ENCODE peak calls at places on chromosome 14, in eight cellular contexts. One of them, this sample, is unnamed.

GRCh38 chr14:104900639-104901512 is 23.8 kb upstream of the PLD4 start:
- DNase-seq in NCI-H524: no peak
- DNase-seq in progenitor cell of endocrine pancreas: no peak
- DNase-seq in non-pigmented ciliary epithelial cell: no peak
- DNase-seq in body of pancreas: no peak
- DNase-seq in Panc1: no peak
- DNase-seq in LoVo: no peak
- DNase-seq in NCI-H510A treated with DMSO at 0.1 percent for 48 hours: no peak
- DNase-seq in this sample: no peak

GRCh38 chr14:22807432-22808087 is 7.7 kb downstream of the SLC7A7 start:
- DNase-seq in NCI-H524: no peak
- DNase-seq in progenitor cell of endocrine pancreas: no peak
- DNase-seq in non-pigmented ciliary epithelial cell: no peak
- DNase-seq in body of pancreas: no peak
- DNase-seq in Panc1: no peak
- DNase-seq in LoVo: peak; percentile 77
- DNase-seq in NCI-H510A treated with DMSO at 0.1 percent for 48 hours: no peak
- DNase-seq in this sample: no peak

GRCh38 chr14:69559581-69560011 is 15.1 kb downstream of the CCDC177 start:
- DNase-seq in NCI-H524: peak; percentile 95
- DNase-seq in progenitor cell of endocrine pancreas: no peak
- DNase-seq in non-pigmented ciliary epithelial cell: no peak
- DNase-seq in body of pancreas: no peak
- DNase-seq in Panc1: no peak
- DNase-seq in LoVo: no peak
- DNase-seq in NCI-H510A treated with DMSO at 0.1 percent for 48 hours: no peak
- DNase-seq in this sample: no peak

GRCh38 chr14:83870556-83870955 is 1659.4 kb upstream of the FLRT2 start:
- DNase-seq in NCI-H524: no peak
- DNase-seq in progenitor cell of endocrine pancreas: no peak
- DNase-seq in non-pigmented ciliary epithelial cell: no peak
- DNase-seq in body of pancreas: no peak
- DNase-seq in Panc1: no peak
- DNase-seq in LoVo: no peak
- DNase-seq in NCI-H510A treated with DMSO at 0.1 percent for 48 hours: no peak
- DNase-seq in this sample: no peak

GRCh38 chr14:51095854-51096823 is 1.2 kb upstream of the TRIM9 start:
- DNase-seq in NCI-H524: peak; percentile 79
- DNase-seq in progenitor cell of endocrine pancreas: no peak
- DNase-seq in non-pigmented ciliary epithelial cell: no peak
- DNase-seq in body of pancreas: peak; percentile 13
- DNase-seq in Panc1: no peak
- DNase-seq in LoVo: no peak
- DNase-seq in NCI-H510A treated with DMSO at 0.1 percent for 48 hours: peak; percentile 28
- DNase-seq in this sample: peak; percentile 33

GRCh38 chr14:65038966-65039365 is 52.3 kb downstream of the FNTB start:
- DNase-seq in NCI-H524: no peak
- DNase-seq in progenitor cell of endocrine pancreas: no peak
- DNase-seq in non-pigmented ciliary epithelial cell: no peak
- DNase-seq in body of pancreas: no peak
- DNase-seq in Panc1: no peak
- DNase-seq in LoVo: no peak
- DNase-seq in NCI-H510A treated with DMSO at 0.1 percent for 48 hours: no peak
- DNase-seq in this sample: no peak

GRCh38 chr14:103584326-103584915 is 21.7 kb downstream of the COA8 start:
- DNase-seq in NCI-H524: no peak
- DNase-seq in progenitor cell of endocrine pancreas: no peak
- DNase-seq in non-pigmented ciliary epithelial cell: no peak
- DNase-seq in body of pancreas: no peak
- DNase-seq in Panc1: no peak
- DNase-seq in LoVo: no peak
- DNase-seq in NCI-H510A treated with DMSO at 0.1 percent for 48 hours: no peak
- DNase-seq in this sample: no peak

GRCh38 chr14:24576178-24576577 is at the start of gene CTSG:
- DNase-seq in NCI-H524: no peak
- DNase-seq in progenitor cell of endocrine pancreas: no peak
- DNase-seq in non-pigmented ciliary epithelial cell: no peak
- DNase-seq in body of pancreas: no peak
- DNase-seq in Panc1: no peak
- DNase-seq in LoVo: no peak
- DNase-seq in NCI-H510A treated with DMSO at 0.1 percent for 48 hours: no peak
- DNase-seq in this sample: no peak

GRCh38 chr14:26709019-26709418 is 111.2 kb upstream of the NOVA1 start:
- DNase-seq in NCI-H524: no peak
- DNase-seq in progenitor cell of endocrine pancreas: no peak
- DNase-seq in non-pigmented ciliary epithelial cell: peak; percentile 11
- DNase-seq in body of pancreas: no peak
- DNase-seq in Panc1: no peak
- DNase-seq in LoVo: no peak
- DNase-seq in NCI-H510A treated with DMSO at 0.1 percent for 48 hours: no peak
- DNase-seq in this sample: no peak

This sample was measured in colonic mucosa.